ENCODE peak calls at places on chromosomes 7 and 10, in nine cellular contexts. One of them, this sample, is unnamed.
A peak's percentile ranks its signal among the peaks of the same experiment; 100 is the strongest.

GRCh38 chr10:91551856-91552255 is 81.0 kb downstream of the PPP1R3C start:
- DNase-seq in BJ: no peak
- DNase-seq in GM23248: peak; percentile 71
- DNase-seq in thyroid gland: peak; percentile 15
- DNase-seq in HFF-Myc: peak; percentile 37
- DNase-seq in heart right ventricle: peak; percentile 38
- DNase-seq in WERI-Rb-1: peak; percentile 66
- DNase-seq in lower lobe of right lung: no peak
- DNase-seq in effector memory CD4-positive, alpha-beta T cell: no peak
- DNase-seq in this sample: peak; percentile 65

GRCh38 chr7:138072726-138073125 is 3.5 kb upstream of the AKR1D1 start:
- DNase-seq in BJ: no peak
- DNase-seq in GM23248: no peak
- DNase-seq in thyroid gland: no peak
- DNase-seq in HFF-Myc: no peak
- DNase-seq in heart right ventricle: no peak
- DNase-seq in WERI-Rb-1: no peak
- DNase-seq in lower lobe of right lung: no peak
- DNase-seq in effector memory CD4-positive, alpha-beta T cell: no peak
- DNase-seq in this sample: no peak

GRCh38 chr10:71257292-71257997 is 45.1 kb downstream of the UNC5B start:
- DNase-seq in BJ: no peak
- DNase-seq in GM23248: no peak
- DNase-seq in thyroid gland: no peak
- DNase-seq in HFF-Myc: no peak
- DNase-seq in heart right ventricle: no peak
- DNase-seq in WERI-Rb-1: no peak
- DNase-seq in lower lobe of right lung: no peak
- DNase-seq in effector memory CD4-positive, alpha-beta T cell: no peak
- DNase-seq in this sample: no peak

GRCh38 chr7:125485223-125485622 is 555.6 kb upstream of the POT1 start:
- DNase-seq in BJ: no peak
- DNase-seq in GM23248: no peak
- DNase-seq in thyroid gland: no peak
- DNase-seq in HFF-Myc: no peak
- DNase-seq in heart right ventricle: no peak
- DNase-seq in WERI-Rb-1: no peak
- DNase-seq in lower lobe of right lung: no peak
- DNase-seq in effector memory CD4-positive, alpha-beta T cell: no peak
- DNase-seq in this sample: no peak

GRCh38 chr10:50600286-50600685 is 23.5 kb downstream of the SGMS1 start:
- DNase-seq in BJ: no peak
- DNase-seq in GM23248: peak; percentile 40
- DNase-seq in thyroid gland: no peak
- DNase-seq in HFF-Myc: no peak
- DNase-seq in heart right ventricle: no peak
- DNase-seq in WERI-Rb-1: no peak
- DNase-seq in lower lobe of right lung: no peak
- DNase-seq in effector memory CD4-positive, alpha-beta T cell: no peak
- DNase-seq in this sample: no peak

GRCh38 chr10:70549962-70550845 is 52.3 kb downstream of the PRF1 start:
- DNase-seq in BJ: no peak
- DNase-seq in GM23248: peak; percentile 68
- DNase-seq in thyroid gland: peak; percentile 76
- DNase-seq in HFF-Myc: peak; percentile 31
- DNase-seq in heart right ventricle: peak; percentile 62
- DNase-seq in WERI-Rb-1: peak; percentile 67
- DNase-seq in lower lobe of right lung: peak; percentile 66
- DNase-seq in effector memory CD4-positive, alpha-beta T cell: peak; percentile 51
- DNase-seq in this sample: peak; percentile 70

GRCh38 chr7:159156436-159157245 is 12.0 kb upstream of the VIPR2 start:
- DNase-seq in BJ: no peak
- DNase-seq in GM23248: no peak
- DNase-seq in thyroid gland: no peak
- DNase-seq in HFF-Myc: no peak
- DNase-seq in heart right ventricle: no peak
- DNase-seq in WERI-Rb-1: no peak
- DNase-seq in lower lobe of right lung: no peak
- DNase-seq in effector memory CD4-positive, alpha-beta T cell: no peak
- DNase-seq in this sample: no peak

GRCh38 chr7:46568420-46569116 is 647.5 kb upstream of the IGFBP3 start:
- DNase-seq in BJ: no peak
- DNase-seq in GM23248: no peak
- DNase-seq in thyroid gland: no peak
- DNase-seq in HFF-Myc: no peak
- DNase-seq in heart right ventricle: no peak
- DNase-seq in WERI-Rb-1: no peak
- DNase-seq in lower lobe of right lung: no peak
- DNase-seq in effector memory CD4-positive, alpha-beta T cell: no peak
- DNase-seq in this sample: no peak

GRCh38 chr10:985361-985760 is 2.9 kb upstream of the GTPBP4 start:
- DNase-seq in BJ: no peak
- DNase-seq in GM23248: no peak
- DNase-seq in thyroid gland: no peak
- DNase-seq in HFF-Myc: no peak
- DNase-seq in heart right ventricle: no peak
- DNase-seq in WERI-Rb-1: no peak
- DNase-seq in lower lobe of right lung: no peak
- DNase-seq in effector memory CD4-positive, alpha-beta T cell: no peak
- DNase-seq in this sample: no peak

GRCh38 chr10:986137-986825 is 2.0 kb upstream of the GTPBP4 start:
- DNase-seq in BJ: no peak
- DNase-seq in GM23248: peak; percentile 66
- DNase-seq in thyroid gland: peak; percentile 93
- DNase-seq in HFF-Myc: no peak
- DNase-seq in heart right ventricle: no peak
- DNase-seq in WERI-Rb-1: no peak
- DNase-seq in lower lobe of right lung: peak; percentile 84
- DNase-seq in effector memory CD4-positive, alpha-beta T cell: no peak
- DNase-seq in this sample: peak; percentile 43

GRCh38 chr10:987635-987905 is 664 bp upstream of the GTPBP4 start:
- DNase-seq in BJ: no peak
- DNase-seq in GM23248: peak; percentile 79
- DNase-seq in thyroid gland: no peak
- DNase-seq in HFF-Myc: no peak
- DNase-seq in heart right ventricle: no peak
- DNase-seq in WERI-Rb-1: no peak
- DNase-seq in lower lobe of right lung: no peak
- DNase-seq in effector memory CD4-positive, alpha-beta T cell: no peak
- DNase-seq in this sample: no peak

GRCh38 chr10:987906-988666 is at the start of gene GTPBP4:
- DNase-seq in BJ: peak; percentile 64
- DNase-seq in GM23248: peak; percentile 99
- DNase-seq in thyroid gland: peak; percentile 99
- DNase-seq in HFF-Myc: peak; percentile 91
- DNase-seq in heart right ventricle: peak; percentile 98
- DNase-seq in WERI-Rb-1: peak; percentile 90
- DNase-seq in lower lobe of right lung: peak; percentile 99
- DNase-seq in effector memory CD4-positive, alpha-beta T cell: peak; percentile 93
- DNase-seq in this sample: peak; percentile 99

DNA sequence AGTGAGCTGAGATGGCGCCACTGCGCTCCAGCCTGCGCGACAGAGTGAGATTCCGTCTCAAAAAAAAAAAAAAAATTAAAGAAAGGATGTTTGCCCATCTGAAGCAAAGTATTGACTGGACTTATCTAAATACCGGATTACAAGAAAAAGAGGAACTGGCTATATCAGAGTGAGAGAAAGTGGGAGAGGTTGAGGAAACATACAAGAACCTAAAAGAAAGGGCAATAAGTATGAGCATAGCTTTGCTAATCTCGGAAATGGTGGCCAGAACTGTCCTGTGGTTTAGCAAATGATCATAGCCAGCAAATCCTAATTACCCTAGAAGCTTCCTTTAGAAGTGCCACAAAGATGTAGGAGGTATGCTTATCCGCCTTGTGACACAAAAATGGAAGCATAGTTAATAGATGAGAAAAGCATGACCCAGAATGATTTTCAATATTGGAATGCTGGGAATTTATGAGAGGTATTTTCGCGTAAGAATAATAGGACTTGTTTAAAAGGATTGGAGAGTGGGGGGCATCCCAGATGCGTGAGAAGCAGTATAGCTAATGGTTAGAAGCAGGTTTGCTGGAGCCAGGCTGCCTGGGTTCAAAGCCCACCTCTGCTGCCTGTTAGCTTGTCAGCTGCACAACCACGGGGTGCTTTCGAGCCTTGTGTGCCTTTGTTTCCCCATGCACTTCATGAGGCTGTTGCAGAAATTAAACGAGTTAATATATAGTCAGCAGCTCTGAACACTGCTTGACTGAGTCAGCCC is 1.2 kb upstream of the GTPBP4 start:
- DNase-seq in BJ: peak; percentile 81
- DNase-seq in GM23248: peak; percentile 81
- DNase-seq in thyroid gland: no peak
- DNase-seq in HFF-Myc: peak; percentile 15
- DNase-seq in heart right ventricle: no peak
- DNase-seq in WERI-Rb-1: no peak
- DNase-seq in lower lobe of right lung: no peak
- DNase-seq in effector memory CD4-positive, alpha-beta T cell: no peak
- DNase-seq in this sample: no peak
- H3K4me3 ChIP-seq in BJ: peak overlapping the region; percentile 90
- H3K4me3 ChIP-seq in GM23248: peak overlapping the region; percentile 92
- H3K4me3 ChIP-seq in thyroid gland: no peak overlapping the region
- H3K4me3 ChIP-seq in HFF-Myc: peak overlapping the region; percentile 88
- H3K4me3 ChIP-seq in heart right ventricle: peak overlapping the region; percentile 89
- H3K4me3 ChIP-seq in WERI-Rb-1: peak overlapping the region; percentile 99
- H3K4me3 ChIP-seq in lower lobe of right lung: peak overlapping the region; percentile 97
- H3K4me3 ChIP-seq in effector memory CD4-positive, alpha-beta T cell: no peak overlapping the region
- H3K4me3 ChIP-seq in this sample: peak overlapping the region; percentile 100

GRCh38 chr10:122115874-122116273 is 126.9 kb downstream of the TACC2 start:
- DNase-seq in BJ: no peak
- DNase-seq in GM23248: no peak
- DNase-seq in thyroid gland: no peak
- DNase-seq in HFF-Myc: no peak
- DNase-seq in heart right ventricle: no peak
- DNase-seq in WERI-Rb-1: no peak
- DNase-seq in lower lobe of right lung: no peak
- DNase-seq in effector memory CD4-positive, alpha-beta T cell: no peak
- DNase-seq in this sample: no peak

GRCh38 chr10:122112021-122112616 is 123.2 kb downstream of the TACC2 start:
- DNase-seq in BJ: no peak
- DNase-seq in GM23248: peak; percentile 69
- DNase-seq in thyroid gland: no peak
- DNase-seq in HFF-Myc: no peak
- DNase-seq in heart right ventricle: no peak
- DNase-seq in WERI-Rb-1: no peak
- DNase-seq in lower lobe of right lung: no peak
- DNase-seq in effector memory CD4-positive, alpha-beta T cell: no peak
- DNase-seq in this sample: no peak

GRCh38 chr10:122112625-122113160 is 123.7 kb downstream of the TACC2 start:
- DNase-seq in BJ: peak; percentile 85
- DNase-seq in GM23248: peak; percentile 98
- DNase-seq in thyroid gland: peak; percentile 90
- DNase-seq in HFF-Myc: peak; percentile 83
- DNase-seq in heart right ventricle: peak; percentile 86
- DNase-seq in WERI-Rb-1: peak; percentile 80
- DNase-seq in lower lobe of right lung: peak; percentile 91
- DNase-seq in effector memory CD4-positive, alpha-beta T cell: no peak
- DNase-seq in this sample: peak; percentile 90

GRCh38 chr10:122114156-122114747 is 125.3 kb downstream of the TACC2 start:
- DNase-seq in BJ: no peak
- DNase-seq in GM23248: peak; percentile 66
- DNase-seq in thyroid gland: peak; percentile 45
- DNase-seq in HFF-Myc: no peak
- DNase-seq in heart right ventricle: peak; percentile 36
- DNase-seq in WERI-Rb-1: no peak
- DNase-seq in lower lobe of right lung: no peak
- DNase-seq in effector memory CD4-positive, alpha-beta T cell: no peak
- DNase-seq in this sample: no peak

DNA sequence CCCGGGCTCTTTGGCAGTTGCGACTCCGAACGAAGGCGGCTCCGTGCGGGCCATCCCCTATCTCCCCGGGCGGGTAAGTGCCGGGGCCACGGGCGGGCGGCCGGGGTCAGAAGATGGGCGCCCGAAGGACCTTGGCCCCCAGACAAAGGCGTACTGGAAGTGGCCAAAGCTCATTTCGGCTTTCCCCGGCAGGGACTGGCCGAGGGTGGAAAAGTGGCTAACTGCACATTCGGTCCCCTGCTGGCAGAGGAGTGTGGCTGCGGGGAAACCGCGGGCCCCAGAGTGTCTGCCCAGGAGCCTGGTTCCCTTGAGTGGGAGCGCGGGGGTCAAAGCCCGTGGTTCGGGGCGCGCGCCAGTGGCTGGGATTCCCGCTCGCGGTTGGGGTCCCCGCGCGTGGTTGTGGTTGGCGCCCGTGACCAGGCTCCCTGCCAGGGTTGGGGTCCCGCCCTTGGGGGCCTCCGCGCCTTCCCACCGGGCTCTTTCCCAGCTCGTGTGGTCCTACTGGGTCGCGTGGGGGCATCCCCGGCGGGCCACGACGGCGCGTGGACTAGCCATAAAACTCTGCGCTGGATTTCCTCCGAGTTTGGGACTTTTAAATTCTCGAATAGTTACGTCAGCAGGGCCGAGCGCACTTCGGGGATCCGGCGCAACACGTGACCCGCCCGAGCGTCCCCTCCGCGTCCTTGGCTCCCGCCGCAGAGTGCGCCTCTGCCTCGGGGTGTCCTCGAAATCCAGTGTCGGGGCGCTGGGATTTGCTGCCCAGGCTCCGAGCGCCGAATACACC is 124.4 kb downstream of the TACC2 start:
- DNase-seq in BJ: no peak
- DNase-seq in GM23248: peak; percentile 92
- DNase-seq in thyroid gland: peak; percentile 87
- DNase-seq in HFF-Myc: no peak
- DNase-seq in heart right ventricle: peak; percentile 74
- DNase-seq in WERI-Rb-1: peak; percentile 80
- DNase-seq in lower lobe of right lung: peak; percentile 85
- DNase-seq in effector memory CD4-positive, alpha-beta T cell: no peak
- DNase-seq in this sample: peak; percentile 74
- H3K4me3 ChIP-seq in BJ: peak overlapping the region; percentile 81
- H3K4me3 ChIP-seq in GM23248: peak overlapping the region; percentile 81
- H3K4me3 ChIP-seq in thyroid gland: peak overlapping the region; percentile 8
- H3K4me3 ChIP-seq in HFF-Myc: peak overlapping the region; percentile 83
- H3K4me3 ChIP-seq in heart right ventricle: peak overlapping the region; percentile 94
- H3K4me3 ChIP-seq in WERI-Rb-1: peak overlapping the region; percentile 68
- H3K4me3 ChIP-seq in lower lobe of right lung: peak overlapping the region; percentile 80
- H3K4me3 ChIP-seq in effector memory CD4-positive, alpha-beta T cell: no peak overlapping the region
- H3K4me3 ChIP-seq in this sample: peak overlapping the region; percentile 37

GRCh38 chr10:103276251-103276936 is 544 bp upstream of the INA start:
- DNase-seq in BJ: no peak
- DNase-seq in GM23248: no peak
- DNase-seq in thyroid gland: no peak
- DNase-seq in HFF-Myc: no peak
- DNase-seq in heart right ventricle: no peak
- DNase-seq in WERI-Rb-1: peak; percentile 15
- DNase-seq in lower lobe of right lung: no peak
- DNase-seq in effector memory CD4-positive, alpha-beta T cell: no peak
- DNase-seq in this sample: no peak
- H3K4me3 ChIP-seq in BJ: peak overlapping the region; percentile 38
- H3K4me3 ChIP-seq in GM23248: no peak overlapping the region
- H3K4me3 ChIP-seq in thyroid gland: no peak overlapping the region
- H3K4me3 ChIP-seq in HFF-Myc: peak overlapping the region; percentile 41
- H3K4me3 ChIP-seq in heart right ventricle: no peak overlapping the region
- H3K4me3 ChIP-seq in WERI-Rb-1: peak overlapping the region; percentile 64
- H3K4me3 ChIP-seq in lower lobe of right lung: no peak overlapping the region
- H3K4me3 ChIP-seq in effector memory CD4-positive, alpha-beta T cell: peak overlapping the region; percentile 36
- H3K4me3 ChIP-seq in this sample: no peak overlapping the region

GRCh38 chr7:157567666-157568065 is 230.9 kb downstream of the DNAJB6 start:
- DNase-seq in BJ: no peak
- DNase-seq in GM23248: no peak
- DNase-seq in thyroid gland: no peak
- DNase-seq in HFF-Myc: no peak
- DNase-seq in heart right ventricle: no peak
- DNase-seq in WERI-Rb-1: no peak
- DNase-seq in lower lobe of right lung: no peak
- DNase-seq in effector memory CD4-positive, alpha-beta T cell: no peak
- DNase-seq in this sample: no peak

GRCh38 chr7:157568071-157568784 is 231.4 kb downstream of the DNAJB6 start:
- DNase-seq in BJ: no peak
- DNase-seq in GM23248: no peak
- DNase-seq in thyroid gland: no peak
- DNase-seq in HFF-Myc: no peak
- DNase-seq in heart right ventricle: no peak
- DNase-seq in WERI-Rb-1: no peak
- DNase-seq in lower lobe of right lung: no peak
- DNase-seq in effector memory CD4-positive, alpha-beta T cell: no peak
- DNase-seq in this sample: no peak

GRCh38 chr7:157570531-157571200 is 233.9 kb downstream of the DNAJB6 start:
- DNase-seq in BJ: no peak
- DNase-seq in GM23248: no peak
- DNase-seq in thyroid gland: no peak
- DNase-seq in HFF-Myc: no peak
- DNase-seq in heart right ventricle: no peak
- DNase-seq in WERI-Rb-1: no peak
- DNase-seq in lower lobe of right lung: no peak
- DNase-seq in effector memory CD4-positive, alpha-beta T cell: no peak
- DNase-seq in this sample: no peak

GRCh38 chr7:157569967-157570366 is 233.2 kb downstream of the DNAJB6 start:
- DNase-seq in BJ: no peak
- DNase-seq in GM23248: no peak
- DNase-seq in thyroid gland: no peak
- DNase-seq in HFF-Myc: no peak
- DNase-seq in heart right ventricle: no peak
- DNase-seq in WERI-Rb-1: no peak
- DNase-seq in lower lobe of right lung: no peak
- DNase-seq in effector memory CD4-positive, alpha-beta T cell: no peak
- DNase-seq in this sample: no peak

GRCh38 chr7:157568785-157569584 is 232.2 kb downstream of the DNAJB6 start:
- DNase-seq in BJ: no peak
- DNase-seq in GM23248: peak; percentile 22
- DNase-seq in thyroid gland: peak; percentile 69
- DNase-seq in HFF-Myc: no peak
- DNase-seq in heart right ventricle: peak; percentile 54
- DNase-seq in WERI-Rb-1: no peak
- DNase-seq in lower lobe of right lung: peak; percentile 64
- DNase-seq in effector memory CD4-positive, alpha-beta T cell: peak; percentile 16
- DNase-seq in this sample: peak; percentile 42
- H3K4me3 ChIP-seq in BJ: peak overlapping the region; percentile 13
- H3K4me3 ChIP-seq in GM23248: peak overlapping the region; percentile 63
- H3K4me3 ChIP-seq in thyroid gland: peak overlapping the region; percentile 33
- H3K4me3 ChIP-seq in HFF-Myc: peak overlapping the region; percentile 31
- H3K4me3 ChIP-seq in heart right ventricle: peak overlapping the region; percentile 49
- H3K4me3 ChIP-seq in WERI-Rb-1: no peak overlapping the region
- H3K4me3 ChIP-seq in lower lobe of right lung: peak overlapping the region; percentile 53
- H3K4me3 ChIP-seq in effector memory CD4-positive, alpha-beta T cell: peak overlapping the region; percentile 51
- H3K4me3 ChIP-seq in this sample: no peak overlapping the region